ENCODE peak calls at places on chromosomes 5 and 9, in six cellular contexts. U is IMR-90, V is A549, N is H1, T is HepG2, W is K562. Y is an unnamed sample.

GRCh38 chr5:427415-428087 is 15.4 kb upstream of the EXOC3 start:
- DNase-seq in V (no peak), T (no peak), U (no peak), N (no peak), W (no peak), Y (no peak)

GRCh38 chr5:167813381-167813780 is 478.1 kb upstream of the WWC1 start:
- DNase-seq in W (no peak), V (peak; percentile 13), N (no peak), T (no peak), U (no peak), Y (no peak)

GRCh38 chr9:129776566-129776937 is 23.7 kb upstream of the PTGES start:
- DNase-seq in N (no peak), W (peak; percentile 32), T (no peak), U (peak; percentile 11), V (no peak), Y (no peak)

GRCh38 chr5:131640043-131640856 is 5.2 kb upstream of the RAPGEF6 start:
- DNase-seq in W (peak; percentile 40), T (no peak), N (no peak), U (peak; percentile 62), V (no peak), Y (no peak)

GRCh38 chr5:74596930-74597329 is 43.6 kb downstream of the ENC1 start:
- DNase-seq in T (no peak), N (peak; percentile 54), U (no peak), V (no peak), W (no peak), Y (no peak)

GRCh38 chr9:34957492-34958410 is at the start of gene PHF24:
- DNase-seq in W (peak; percentile 54), U (no peak), V (no peak), N (no peak), T (no peak), Y (no peak)

GRCh38 chr9:73156593-73157187 is 5.0 kb downstream of the ANXA1 start:
- DNase-seq in W (no peak), U (no peak), N (no peak), V (no peak), T (no peak), Y (no peak)

GRCh38 chr5:169521366-169521983 is 62.1 kb upstream of the SPDL1 start:
- DNase-seq in U (no peak), N (no peak), W (no peak), T (no peak), V (no peak), Y (no peak)

GRCh38 chr5:155451106-155451505 is 437.6 kb downstream of the KIF4B start:
- DNase-seq in T (no peak), U (no peak), N (no peak), V (no peak), W (no peak), Y (no peak)

GRCh38 chr9:133543772-133544467 is 9.4 kb downstream of the ADAMTSL2 start:
- DNase-seq in N (no peak), V (no peak), U (no peak), W (no peak), T (no peak), Y (no peak)

GRCh38 chr5:109328626-109329025 is 81.1 kb downstream of the PJA2 start:
- DNase-seq in T (no peak), V (no peak), U (peak; percentile 59), N (no peak), W (no peak), Y (no peak)

GRCh38 chr5:75566710-75567309 is 44.4 kb upstream of the ANKDD1B start:
- DNase-seq in U (peak; percentile 96), V (peak; percentile 79), T (peak; percentile 36), W (peak; percentile 64), N (no peak), Y (peak; percentile 80)

GRCh38 chr5:13553896-13554295 is 390.6 kb downstream of the DNAH5 start:
- DNase-seq in T (no peak), V (peak; percentile 4), N (peak; percentile 31), W (no peak), U (no peak), Y (no peak)

GRCh38 chr9:80114241-80114640 is 542.5 kb downstream of the TLE4 start:
- DNase-seq in U (no peak), V (no peak), W (no peak), N (no peak), T (no peak), Y (no peak)

GRCh38 chr5:77852068-77852513 is 76.0 kb upstream of the TBCA start:
- DNase-seq in T (no peak), N (no peak), W (no peak), U (no peak), V (no peak), Y (no peak)

GRCh38 chr9:109971226-109971625 is 191.2 kb downstream of the PALM2AKAP2 start:
- DNase-seq in N (no peak), T (no peak), V (no peak), W (no peak), U (no peak), Y (no peak)

GRCh38 chr9:131840751-131841702 is 101.2 kb upstream of the RAPGEF1 start:
- DNase-seq in V (no peak), U (no peak), W (no peak), T (no peak), N (no peak), Y (no peak)

GRCh38 chr5:169656125-169656990 is 19.3 kb downstream of the DOCK2 start:
- DNase-seq in V (no peak), W (no peak), T (no peak), N (no peak), U (peak; percentile 43), Y (no peak)

GRCh38 chr9:132082188-132082587 is 2.5 kb upstream of the MED27 start:
- DNase-seq in W (no peak), U (no peak), T (no peak), V (peak; percentile 37), N (no peak), Y (no peak)

GRCh38 chr9:96854877-96855273 is 561 bp upstream of the ZNF782 start:
- DNase-seq in N (no peak), U (no peak), W (no peak), V (no peak), T (no peak), Y (no peak)

GRCh38 chr5:38497946-38498345 is 58.5 kb downstream of the LIFR start:
- DNase-seq in V (peak; percentile 25), W (no peak), T (peak; percentile 27), U (peak; percentile 31), N (no peak), Y (peak; percentile 12)

GRCh38 chr5:19564036-19564435 is 424.0 kb downstream of the CDH18 start:
- DNase-seq in T (no peak), V (no peak), N (no peak), U (no peak), W (no peak), Y (no peak)
- TF ChIP-seq RAD21 in T (no peak), V (no peak), N (no peak), U (no peak), W (no peak), Y (no peak)

GRCh38 chr9:114238919-114239879 is 83.7 kb upstream of the ORM1 start:
- DNase-seq in W (peak; percentile 91), U (peak; percentile 66), N (no peak), V (peak; percentile 21), T (peak; percentile 20), Y (no peak)
- TF ChIP-seq CTCF in W (peak; percentile 67), U (peak; percentile 44), N (peak; percentile 52), V (no peak), T (no peak), Y (no peak)

GRCh38 chr9:89603629-89604462 is 966 bp upstream of the GADD45G start:
- DNase-seq in V (peak; percentile 72), T (peak; percentile 47), N (peak; percentile 86), U (peak; percentile 11), W (peak; percentile 42), Y (no peak)

GRCh38 chr9:89601306-89601705 is 3.5 kb upstream of the GADD45G start:
- DNase-seq in U (no peak), V (no peak), W (no peak), N (no peak), T (no peak), Y (no peak)

GRCh38 chr9:89602978-89603628 is 1.7 kb upstream of the GADD45G start:
- DNase-seq in U (peak; percentile 67), T (peak; percentile 63), N (peak; percentile 86), W (peak; percentile 33), V (peak; percentile 88), Y (peak; percentile 74)

GRCh38 chr9:89600831-89601230 is 4.0 kb upstream of the GADD45G start:
- DNase-seq in T (no peak), W (no peak), N (no peak), V (no peak), U (no peak), Y (no peak)

GRCh38 chr9:89601856-89602562 is 2.8 kb upstream of the GADD45G start:
- DNase-seq in U (no peak), W (no peak), V (no peak), N (no peak), T (no peak), Y (no peak)
- H3K4me2 ChIP-seq in U (no peak overlapping the region), W (no peak overlapping the region), V (no peak overlapping the region), N (no peak overlapping the region), T (no peak overlapping the region), Y (no peak overlapping the region)

GRCh38 chr5:151023047-151023615 is 2.7 kb downstream of the GPX3 start:
- DNase-seq in V (no peak), N (no peak), W (peak; percentile 71), T (no peak), U (peak; percentile 40), Y (no peak)
- TF ChIP-seq RAD21 in V (no peak), N (no peak), W (no peak), T (no peak), U (no peak), Y (no peak)

Y was measured in HCT116.